ENCODE peak calls at places on chromosomes 1 and 21, in seven cellular contexts. A is H1, E is HCT116, O is K562, Z is GM12878, R is SK-N-SH, D is HepG2. Q is an unnamed sample.

GRCh38 chr1:103948526-103948925 is 198.8 kb downstream of the AMY1C start:
- DNase-seq in A (no peak), E (no peak), O (no peak), Z (no peak), R (no peak), D (no peak), Q (peak; percentile 31)

GRCh38 chr21:43308511-43309283 is 118.2 kb downstream of the SIK1 start:
- DNase-seq in A (no peak), E (no peak), O (no peak), Z (no peak), R (no peak), D (no peak), Q (no peak)

GRCh38 chr1:87951852-87952251 is 623.2 kb downstream of the LMO4 start:
- DNase-seq in A (no peak), E (no peak), O (no peak), Z (no peak), R (no peak), D (no peak), Q (no peak)

GRCh38 chr1:94542088-94542671 is 621 bp upstream of the F3 start:
- DNase-seq in A (no peak), E (no peak), O (no peak), Z (no peak), R (peak; percentile 62), D (no peak), Q (no peak)

GRCh38 chr1:20211511-20211931 is 25.2 kb upstream of the PLA2G2C start:
- DNase-seq in A (no peak), E (peak; percentile 21), O (no peak), Z (no peak), R (no peak), D (no peak), Q (no peak)

GRCh38 chr1:175725684-175726083 is 17.7 kb downstream of the TNR start:
- DNase-seq in A (no peak), E (no peak), O (peak; percentile 51), Z (no peak), R (no peak), D (peak; percentile 19), Q (peak; percentile 69)

GRCh38 chr1:54800899-54801759 is at the start of gene TTC22:
- DNase-seq in A (no peak), E (peak; percentile 24), O (peak; percentile 71), Z (peak; percentile 35), R (no peak), D (no peak), Q (peak; percentile 56)

GRCh38 chr1:246566128-246566807 is at the start of the genes CNST and TFB2M:
- DNase-seq in A (peak; percentile 94), E (peak; percentile 97), O (peak; percentile 96), Z (peak; percentile 97), R (peak; percentile 91), D (peak; percentile 97), Q (peak; percentile 77)

GRCh38 chr1:234973426-234974250 is 155.0 kb downstream of the TOMM20 start:
- DNase-seq in A (no peak), E (no peak), O (no peak), Z (no peak), R (no peak), D (no peak), Q (peak; percentile 51)

GRCh38 chr1:151918156-151918555 is 8.8 kb upstream of the THEM4 start:
- DNase-seq in A (no peak), E (no peak), O (no peak), Z (no peak), R (no peak), D (no peak), Q (no peak)

GRCh38 chr1:36657826-36658225 is 175.1 kb upstream of the CSF3R start:
- DNase-seq in A (no peak), E (no peak), O (no peak), Z (no peak), R (no peak), D (no peak), Q (no peak)

GRCh38 chr1:20255666-20256065 is 35.0 kb upstream of the VWA5B1 start:
- DNase-seq in A (no peak), E (no peak), O (peak; percentile 26), Z (no peak), R (no peak), D (no peak), Q (no peak)

GRCh38 chr1:10541286-10541685 is 66.5 kb downstream of the PEX14 start:
- DNase-seq in A (no peak), E (no peak), O (no peak), Z (no peak), R (no peak), D (no peak), Q (no peak)

GRCh38 chr1:31714442-31715096 is 10.8 kb upstream of the COL16A1 start:
- DNase-seq in A (no peak), E (no peak), O (peak; percentile 58), Z (no peak), R (peak; percentile 76), D (peak; percentile 39), Q (no peak)

GRCh38 chr1:183194527-183195145 is 8.6 kb downstream of the LAMC2 start:
- DNase-seq in A (no peak), E (no peak), O (no peak), Z (peak; percentile 71), R (no peak), D (no peak), Q (no peak)

GRCh38 chr1:46278807-46279206 is 24.6 kb downstream of the LRRC41 start:
- DNase-seq in A (no peak), E (no peak), O (no peak), Z (no peak), R (no peak), D (no peak), Q (no peak)

GRCh38 chr1:234980657-234981396 is 147.8 kb downstream of the TOMM20 start:
- DNase-seq in A (no peak), E (peak; percentile 79), O (peak; percentile 44), Z (peak; percentile 85), R (peak; percentile 39), D (peak; percentile 83), Q (no peak)

GRCh38 chr1:154951901-154952657 is 3.8 kb downstream of the PBXIP1 start:
- DNase-seq in A (no peak), E (no peak), O (no peak), Z (no peak), R (peak; percentile 49), D (no peak), Q (no peak)

GRCh38 chr1:218048828-218049227 is 236.3 kb upstream of the RRP15 start:
- DNase-seq in A (no peak), E (no peak), O (no peak), Z (no peak), R (no peak), D (no peak), Q (no peak)

DNA sequence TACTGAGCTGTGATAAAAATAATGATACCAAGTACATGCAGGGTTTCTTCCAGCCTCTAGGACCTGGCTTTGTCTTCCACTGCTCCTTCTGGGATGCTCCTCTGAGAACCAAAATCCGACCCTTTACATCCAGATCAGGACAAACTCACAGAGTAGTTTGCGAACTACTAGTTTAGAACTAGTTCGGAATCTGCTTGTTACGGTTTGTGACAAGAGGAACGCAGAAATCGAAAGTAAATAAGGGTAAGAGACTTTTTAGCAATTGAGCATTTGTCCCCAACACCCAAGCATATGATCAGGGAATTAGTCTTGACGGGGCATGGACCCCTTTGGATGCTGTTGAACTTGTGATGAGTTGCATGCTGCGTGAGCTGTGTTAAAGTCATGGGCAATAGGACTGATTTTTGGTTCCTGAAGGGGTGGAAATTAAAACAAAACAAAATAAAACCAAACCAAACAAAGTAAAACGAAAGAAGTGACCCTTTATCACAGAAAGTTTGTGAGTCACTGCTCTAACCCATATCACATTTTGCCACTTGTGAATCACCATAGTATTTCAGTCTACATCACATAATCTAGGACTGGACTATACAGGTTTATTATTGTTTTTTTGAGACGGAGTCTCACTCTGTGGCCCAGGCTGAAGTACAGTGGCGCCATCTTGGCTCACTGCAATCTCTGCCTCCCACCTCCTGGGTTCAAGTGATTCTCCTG is 35.7 kb upstream of the ERRFI1 start:
- DNase-seq in A (no peak), E (no peak), O (no peak), Z (no peak), R (no peak), D (no peak), Q (no peak)
- TF ChIP-seq JUND in A (no peak), E (peak; percentile 25), O (peak; percentile 14), Z (no peak), R (no peak), D (no peak), Q (no peak)

DNA sequence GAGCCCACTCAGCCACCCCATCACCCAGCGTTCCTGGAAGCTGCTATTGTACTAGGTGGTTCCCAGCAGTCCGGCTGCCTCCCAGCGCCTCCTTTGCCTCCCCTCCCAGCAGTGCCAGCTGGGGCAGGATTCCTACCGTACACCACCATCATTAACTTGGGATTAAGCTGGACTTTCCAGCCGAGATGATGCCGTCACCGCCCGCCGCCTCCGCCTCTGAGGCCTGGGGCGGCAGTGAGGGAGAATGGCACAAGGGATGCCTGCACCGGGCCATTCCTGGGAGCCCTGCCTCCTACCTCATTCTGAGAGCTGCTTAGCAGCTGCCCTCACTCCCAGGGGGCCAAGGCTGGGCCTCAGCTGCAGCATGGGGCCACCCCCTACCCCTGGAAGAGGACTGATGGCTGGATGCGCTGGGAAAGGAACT is 13.2 kb downstream of the CNTN2 start:
- DNase-seq in A (no peak), E (no peak), O (no peak), Z (no peak), R (no peak), D (no peak), Q (no peak)
- TF ChIP-seq JUND in A (no peak), E (no peak), O (no peak), Z (no peak), R (no peak), D (no peak), Q (no peak)

GRCh38 chr1:168083456-168084325 is 53.0 kb downstream of the GPR161 start:
- DNase-seq in A (no peak), E (no peak), O (peak; percentile 11), Z (no peak), R (no peak), D (no peak), Q (no peak)
- TF ChIP-seq JUND in A (no peak), E (no peak), O (no peak), Z (no peak), R (no peak), D (no peak), Q (no peak)

GRCh38 chr1:118504867-118505266 is 319.8 kb upstream of the SPAG17 start:
- DNase-seq in A (no peak), E (no peak), O (no peak), Z (no peak), R (no peak), D (no peak), Q (no peak)
- TF ChIP-seq JUND in A (no peak), E (no peak), O (no peak), Z (no peak), R (no peak), D (no peak), Q (no peak)

GRCh38 chr1:202812176-202813026 is 1.6 kb downstream of the PCAT6 start:
- DNase-seq in A (no peak), E (no peak), O (no peak), Z (no peak), R (no peak), D (peak; percentile 6), Q (peak; percentile 94)

GRCh38 chr1:202809597-202810159 is 1.1 kb upstream of the PCAT6 start:
- DNase-seq in A (no peak), E (no peak), O (peak; percentile 53), Z (no peak), R (no peak), D (no peak), Q (no peak)

GRCh38 chr1:202810193-202810614 is 550 bp upstream of the PCAT6 start:
- DNase-seq in A (no peak), E (no peak), O (no peak), Z (no peak), R (no peak), D (no peak), Q (no peak)

GRCh38 chr1:202810615-202811295 is at the start of gene PCAT6:
- DNase-seq in A (peak; percentile 93), E (peak; percentile 86), O (peak; percentile 97), Z (peak; percentile 21), R (peak; percentile 98), D (peak; percentile 88), Q (peak; percentile 94)

GRCh38 chr1:202811296-202812175 is 782 bp downstream of the PCAT6 start:
- DNase-seq in A (no peak), E (no peak), O (peak; percentile 45), Z (no peak), R (peak; percentile 71), D (peak; percentile 29), Q (peak; percentile 89)
- TF ChIP-seq JUND in A (no peak), E (no peak), O (no peak), Z (no peak), R (no peak), D (no peak), Q (no peak)

Q was measured in T47D.